ENCODE peak calls at places on chromosome 5, in six cellular contexts. L is OCI-LY7, H is GM23248, S is SK-N-SH, V is HCT116, C is MM.1S. M is an unnamed sample.

GRCh38 chr5:111641533-111642230 is 115.3 kb downstream of the NREP start:
- DNase-seq in C (no peak), L (no peak), H (peak), V (no peak), S (no peak), M (peak)

GRCh38 chr5:74519161-74519571 is 121.4 kb downstream of the ENC1 start:
- DNase-seq in H (no peak), L (no peak), C (no peak), S (no peak), V (no peak), M (peak)

GRCh38 chr5:1131191-1131621 is 19.3 kb upstream of the SLC12A7 start:
- DNase-seq in L (no peak), C (no peak), H (no peak), V (no peak), S (no peak), M (no peak)

GRCh38 chr5:173615884-173616576 is 420 bp downstream of the BOD1 start:
- DNase-seq in V (peak), H (peak), L (peak), C (peak), S (peak), M (peak)

GRCh38 chr5:112312810-112313209 is 106.3 kb downstream of the EPB41L4A start:
- DNase-seq in V (no peak), H (peak), S (no peak), C (no peak), L (no peak), M (no peak)

GRCh38 chr5:86929123-86929766 is 311.5 kb downstream of the COX7C start:
- DNase-seq in L (no peak), S (no peak), H (no peak), C (no peak), V (no peak), M (no peak)

GRCh38 chr5:74080157-74080556 is 454.2 kb downstream of the ARHGEF28 start:
- DNase-seq in S (no peak), L (no peak), C (peak), H (no peak), V (no peak), M (no peak)

GRCh38 chr5:36392818-36393217 is 91.1 kb upstream of the RANBP3L start:
- DNase-seq in V (no peak), C (no peak), S (peak), H (peak), L (no peak), M (no peak)

GRCh38 chr5:82174128-82174918 is 103.8 kb downstream of the RPS23 start:
- DNase-seq in C (peak), H (peak), L (peak), V (peak), S (peak), M (peak)

GRCh38 chr5:172527559-172527958 is 73.2 kb upstream of the SH3PXD2B start:
- DNase-seq in V (no peak), H (no peak), L (no peak), C (no peak), S (no peak), M (no peak)

GRCh38 chr5:14959443-14960119 is 88.0 kb upstream of the ANKH start:
- DNase-seq in S (no peak), V (no peak), C (no peak), L (no peak), H (no peak), M (peak)

GRCh38 chr5:6636293-6636692 is 3.1 kb downstream of the SRD5A1 start:
- DNase-seq in S (no peak), V (no peak), C (no peak), H (no peak), L (no peak), M (no peak)

GRCh38 chr5:127910307-127910956 is 173.1 kb upstream of the SLC12A2 start:
- DNase-seq in C (no peak), V (no peak), L (no peak), S (no peak), H (no peak), M (no peak)

GRCh38 chr5:27702339-27702820 is 664.0 kb upstream of the CDH9 start:
- DNase-seq in S (no peak), V (no peak), C (no peak), L (no peak), H (no peak), M (peak)

GRCh38 chr5:84080908-84081307 is 303.8 kb downstream of the EDIL3 start:
- DNase-seq in L (no peak), V (no peak), H (no peak), S (no peak), C (no peak), M (no peak)

GRCh38 chr5:14109041-14109747 is 33.9 kb upstream of the TRIO start:
- DNase-seq in H (peak), S (no peak), V (no peak), C (no peak), L (no peak), M (no peak)

GRCh38 chr5:133867851-133868545 is 100.4 kb downstream of the C5orf15 start:
- DNase-seq in S (no peak), L (no peak), C (no peak), V (no peak), H (no peak), M (no peak)

GRCh38 chr5:68730220-68731010 is 363.4 kb upstream of the SLC30A5 start:
- DNase-seq in S (peak), V (no peak), C (no peak), H (peak), L (no peak), M (peak)

GRCh38 chr5:128284236-128284635 is 200.7 kb downstream of the SLC12A2 start:
- DNase-seq in S (no peak), C (no peak), V (no peak), L (no peak), H (no peak), M (no peak)

GRCh38 chr5:36079200-36079761 is 12.6 kb upstream of the UGT3A2 start:
- DNase-seq in C (peak), H (peak), L (peak), V (peak), S (peak), M (peak)

GRCh38 chr5:85000671-85001070 is 616.0 kb upstream of the EDIL3 start:
- DNase-seq in V (no peak), H (no peak), L (no peak), C (no peak), S (no peak), M (no peak)

GRCh38 chr5:6377582-6378127 is 692 bp downstream of the MED10 start:
- DNase-seq in S (no peak), H (peak), L (peak), V (no peak), C (peak), M (no peak)

GRCh38 chr5:97088774-97089148 is 53.6 kb downstream of the LIX1 start:
- DNase-seq in C (no peak), V (no peak), L (no peak), S (no peak), H (no peak), M (no peak)

GRCh38 chr5:73564018-73564417 is 1.4 kb downstream of the ANKRA2 start:
- DNase-seq in S (peak), C (no peak), V (no peak), H (peak), L (peak), M (no peak)

GRCh38 chr5:164188733-164189148 is 683.3 kb downstream of the MAT2B start:
- DNase-seq in L (no peak), V (no peak), C (no peak), S (peak), H (no peak), M (no peak)
- TF ChIP-seq EZH2phosphoT487 in L (no peak), V (no peak), C (no peak), S (no peak), H (no peak), M (no peak)

GRCh38 chr5:51990241-51990640 is 607.0 kb downstream of the ISL1 start:
- DNase-seq in L (no peak), V (no peak), S (peak), H (no peak), C (no peak), M (no peak)

GRCh38 chr5:51987679-51988209 is 604.5 kb downstream of the ISL1 start:
- DNase-seq in C (peak), V (no peak), L (no peak), S (no peak), H (no peak), M (no peak)

GRCh38 chr5:51986733-51987132 is 603.5 kb downstream of the ISL1 start:
- DNase-seq in H (no peak), L (no peak), S (no peak), V (no peak), C (no peak), M (no peak)

GRCh38 chr5:51988561-51988960 is 605.3 kb downstream of the ISL1 start:
- DNase-seq in S (no peak), C (no peak), L (no peak), H (no peak), V (no peak), M (no peak)

DNA sequence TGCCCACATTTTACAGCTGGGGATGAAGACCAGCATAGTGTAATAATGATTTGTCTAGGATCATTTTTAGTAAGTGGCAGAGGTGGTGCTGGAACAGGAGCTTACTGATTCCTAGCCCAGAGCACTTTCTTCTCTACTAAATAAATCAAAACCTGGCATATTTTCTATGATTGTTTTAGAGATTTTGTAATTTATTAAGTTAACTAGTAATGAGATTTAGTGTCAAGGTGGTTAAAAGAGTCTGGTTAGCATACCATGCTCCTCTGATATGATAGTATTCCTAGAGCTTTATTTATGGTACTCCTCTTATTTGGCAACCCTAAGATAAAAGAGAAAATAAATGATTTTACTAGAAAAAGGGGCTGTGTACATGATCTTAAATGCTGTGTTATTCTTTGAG is 604.0 kb downstream of the ISL1 start:
- DNase-seq in V (no peak), L (no peak), H (no peak), C (no peak), S (no peak), M (no peak)
- TF ChIP-seq EZH2phosphoT487 in V (no peak), L (no peak), H (no peak), C (no peak), S (no peak), M (no peak)

GRCh38 chr5:34497031-34497808 is 158.9 kb upstream of the RAI14 start:
- DNase-seq in S (no peak), V (no peak), L (no peak), H (peak), C (no peak), M (no peak)
- TF ChIP-seq EZH2phosphoT487 in S (no peak), V (no peak), L (no peak), H (no peak), C (no peak), M (no peak)

GRCh38 chr5:151682751-151683331 is 3.9 kb downstream of the SPARC start:
- DNase-seq in C (no peak), V (no peak), L (no peak), H (peak), S (no peak), M (no peak)

GRCh38 chr5:151683936-151684586 is 2.7 kb downstream of the SPARC start:
- DNase-seq in S (no peak), V (no peak), H (peak), C (no peak), L (no peak), M (no peak)

GRCh38 chr5:151685749-151686672 is 704 bp downstream of the SPARC start:
- DNase-seq in S (peak), L (no peak), C (no peak), H (peak), V (no peak), M (no peak)

GRCh38 chr5:151683444-151683843 is 3.3 kb downstream of the SPARC start:
- DNase-seq in V (no peak), C (no peak), L (no peak), H (peak), S (no peak), M (no peak)

DNA sequence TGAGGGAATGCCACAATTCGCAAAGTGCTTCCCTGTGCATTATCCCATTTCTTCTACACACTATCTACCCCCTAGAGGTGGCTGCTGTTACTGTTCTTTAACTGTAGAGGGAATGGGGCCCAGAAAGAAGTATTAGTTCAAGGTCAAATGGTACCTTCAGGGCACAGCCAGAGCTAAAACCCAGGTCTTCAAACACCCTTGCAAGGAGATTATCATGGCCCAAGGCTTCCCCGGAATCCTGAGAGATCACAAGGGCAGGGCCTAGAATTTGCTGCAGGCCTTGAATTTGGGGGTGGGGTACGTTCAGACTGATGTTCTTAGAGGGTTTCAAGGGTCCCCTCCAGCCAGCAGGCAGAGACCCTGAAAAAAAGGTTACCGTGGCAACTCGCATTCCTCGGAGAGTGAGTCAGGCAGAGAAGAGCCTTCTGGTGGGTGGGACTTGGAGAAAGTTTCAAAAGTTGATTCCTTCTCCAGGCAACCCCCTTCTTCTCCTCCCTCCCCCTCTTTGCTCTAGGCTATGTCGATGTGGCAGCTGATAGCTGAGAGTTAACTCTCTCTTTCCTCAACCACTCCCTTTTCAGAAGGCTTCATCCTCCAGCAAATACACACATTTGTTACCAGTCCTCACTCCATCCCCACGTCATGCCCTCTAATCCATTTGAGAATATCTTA is 1.9 kb downstream of the SPARC start:
- DNase-seq in S (no peak), H (peak), V (no peak), C (no peak), L (no peak), M (peak)
- TF ChIP-seq EZH2phosphoT487 in S (no peak), H (no peak), V (no peak), C (no peak), L (no peak), M (no peak)

GRCh38 chr5:158135682-158136176 is 276.8 kb upstream of the CLINT1 start:
- DNase-seq in L (no peak), V (no peak), C (no peak), S (no peak), H (no peak), M (no peak)
- TF ChIP-seq EZH2phosphoT487 in L (no peak), V (no peak), C (no peak), S (no peak), H (no peak), M (no peak)

DNA sequence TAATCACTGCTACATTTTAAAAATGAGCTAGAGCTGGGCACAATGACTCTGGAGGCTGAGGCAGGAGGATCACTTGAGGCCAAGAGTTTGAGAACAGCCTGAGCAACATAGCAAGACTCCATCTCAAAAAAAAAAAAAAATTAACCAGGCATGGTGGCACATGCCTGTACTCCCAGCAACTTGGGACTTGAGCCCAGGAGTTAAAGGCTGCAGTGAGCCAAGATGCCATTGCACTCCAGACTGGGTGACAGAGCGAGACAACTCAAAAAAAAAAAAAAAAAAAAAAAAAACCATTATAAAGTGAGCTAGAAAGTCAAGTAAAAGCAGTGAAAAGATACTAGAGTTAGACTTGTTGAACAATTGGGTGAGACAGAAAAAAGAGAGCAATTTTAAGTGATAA is 28.2 kb downstream of the FEM1C start:
- DNase-seq in H (no peak), S (no peak), C (no peak), V (no peak), L (no peak), M (no peak)
- TF ChIP-seq EZH2phosphoT487 in H (no peak), S (no peak), C (no peak), V (no peak), L (no peak), M (no peak)

DNA sequence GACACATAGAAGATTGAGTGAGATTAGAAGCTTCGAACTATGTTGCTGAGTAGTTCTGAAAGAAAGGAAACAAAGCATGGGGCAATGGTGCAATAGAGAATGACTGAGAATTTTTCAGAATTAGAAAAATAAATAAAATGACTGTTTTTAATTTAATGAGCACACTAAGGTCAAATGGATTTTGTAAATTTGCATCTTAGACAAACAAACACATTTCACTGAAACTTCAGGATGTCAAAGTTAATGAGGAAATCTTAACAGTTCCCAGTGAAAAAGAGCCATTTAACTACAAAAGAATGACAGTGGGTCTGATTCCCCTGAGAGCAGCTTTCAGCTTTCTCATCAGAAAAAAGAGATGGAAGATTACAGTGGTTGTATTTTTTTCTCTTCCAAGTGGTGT is 592.0 kb downstream of the SEMA5A start:
- DNase-seq in C (no peak), S (no peak), H (no peak), L (no peak), V (no peak), M (no peak)
- TF ChIP-seq EZH2phosphoT487 in C (no peak), S (no peak), H (no peak), L (no peak), V (no peak), M (no peak)

DNA sequence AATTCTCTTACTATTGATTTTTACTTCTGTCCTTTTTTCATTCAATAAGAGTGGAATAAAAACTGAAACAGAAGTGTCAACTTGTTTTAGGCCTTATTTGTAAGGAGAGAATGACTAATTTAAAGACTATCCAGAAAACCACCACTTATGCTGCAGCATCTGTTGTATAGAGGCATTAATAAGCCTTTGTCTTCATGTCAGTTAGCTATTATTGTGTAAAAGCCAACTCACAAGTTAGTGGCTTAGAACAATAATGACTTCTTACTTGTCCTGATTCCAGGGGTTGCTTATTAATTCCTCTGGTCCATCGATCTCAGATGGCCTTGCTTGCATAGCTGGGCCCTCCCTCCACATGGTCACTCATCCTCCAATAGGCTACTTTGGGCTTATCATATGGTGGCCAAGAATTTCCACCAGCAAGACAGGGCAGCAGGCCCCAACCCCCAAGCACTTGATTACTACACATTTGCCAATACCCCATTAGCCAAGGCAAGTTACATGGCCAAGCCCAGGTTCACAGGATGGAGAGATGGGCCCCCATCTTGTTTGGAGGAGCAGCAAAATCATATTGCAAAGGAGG is 44.5 kb upstream of the STK32A start:
- DNase-seq in H (peak), V (no peak), S (no peak), L (no peak), C (no peak), M (no peak)
- TF ChIP-seq EZH2phosphoT487 in H (no peak), V (no peak), S (no peak), L (no peak), C (no peak), M (no peak)

M was measured in hepatocyte.